ENCODE peak calls at places on chromosomes 2 and 18, in six cellular contexts. Y is omental fat pad, K is AG10803, O is GM06990, I is heart right ventricle, N is IMR-90. T is an unnamed sample.

GRCh38 chr18:9653390-9653789 is 39.0 kb upstream of the PPP4R1 start:
- DNase-seq in Y (no peak), K (no peak), O (no peak), I (peak), N (no peak), T (no peak)

GRCh38 chr2:1788478-1788959 is 44.2 kb upstream of the PXDN start:
- DNase-seq in Y (no peak), K (no peak), O (no peak), I (no peak), N (no peak), T (no peak)

GRCh38 chr2:214014551-214015230 is 396.2 kb upstream of the VWC2L start:
- DNase-seq in Y (no peak), K (no peak), O (no peak), I (no peak), N (peak), T (no peak)

GRCh38 chr2:20452551-20452950 is 5.7 kb downstream of the RHOB start:
- DNase-seq in Y (no peak), K (no peak), O (no peak), I (no peak), N (peak), T (no peak)

GRCh38 chr18:50306944-50307343 is 19.5 kb upstream of the CXXC1 start:
- DNase-seq in Y (no peak), K (peak), O (no peak), I (no peak), N (peak), T (no peak)

GRCh38 chr2:121071058-121071504 is 213.9 kb downstream of the TFCP2L1 start:
- DNase-seq in Y (peak), K (peak), O (no peak), I (peak), N (peak), T (no peak)

GRCh38 chr2:113157108-113157896 is 16.5 kb upstream of the PSD4 start:
- DNase-seq in Y (no peak), K (no peak), O (peak), I (no peak), N (no peak), T (no peak)

GRCh38 chr18:75496151-75496550 is 68.6 kb upstream of the SMIM21 start:
- DNase-seq in Y (no peak), K (no peak), O (no peak), I (no peak), N (no peak), T (no peak)

GRCh38 chr2:189142893-189143759 is 36.4 kb downstream of the COL5A2 start:
- DNase-seq in Y (no peak), K (peak), O (peak), I (no peak), N (peak), T (no peak)

GRCh38 chr18:21315741-21316187 is 73.7 kb downstream of the GREB1L start:
- DNase-seq in Y (no peak), K (peak), O (no peak), I (no peak), N (no peak), T (no peak)

GRCh38 chr2:189350515-189351209 is 90.6 kb upstream of the WDR75 start:
- DNase-seq in Y (no peak), K (peak), O (no peak), I (no peak), N (peak), T (no peak)

GRCh38 chr2:126656311-126657145 is 570 bp downstream of the GYPC start:
- DNase-seq in Y (no peak), K (peak), O (peak), I (peak), N (peak), T (peak)

GRCh38 chr2:176931588-176932563 is 280.7 kb upstream of the HNRNPA3 start:
- DNase-seq in Y (no peak), K (peak), O (peak), I (no peak), N (no peak), T (peak)

GRCh38 chr2:131125195-131125757 is 20.1 kb downstream of the PLEKHB2 start:
- DNase-seq in Y (no peak), K (no peak), O (no peak), I (no peak), N (no peak), T (no peak)

GRCh38 chr2:119196301-119197124 is 27.1 kb upstream of the STEAP3 start:
- DNase-seq in Y (no peak), K (no peak), O (no peak), I (no peak), N (no peak), T (no peak)

GRCh38 chr18:2978626-2979025 is 34.3 kb downstream of the LPIN2 start:
- DNase-seq in Y (no peak), K (peak), O (no peak), I (no peak), N (peak), T (peak)

GRCh38 chr2:18169787-18170175 is 291.3 kb downstream of the KCNS3 start:
- DNase-seq in Y (no peak), K (no peak), O (no peak), I (no peak), N (no peak), T (no peak)

GRCh38 chr18:26867471-26867870 is 2.0 kb upstream of the AQP4 start:
- DNase-seq in Y (no peak), K (no peak), O (no peak), I (no peak), N (no peak), T (no peak)

GRCh38 chr2:131034122-131035051 is 58.9 kb downstream of the FAM168B start:
- DNase-seq in Y (no peak), K (no peak), O (no peak), I (no peak), N (peak), T (no peak)

GRCh38 chr2:71563872-71564271 is 110.5 kb downstream of the DYSF start:
- DNase-seq in Y (no peak), K (peak), O (no peak), I (no peak), N (no peak), T (no peak)

GRCh38 chr18:24195296-24196053 is 56.6 kb downstream of the CABYR start:
- DNase-seq in Y (no peak), K (no peak), O (no peak), I (no peak), N (no peak), T (no peak)

GRCh38 chr2:104430892-104431291 is 423.0 kb upstream of the POU3F3 start:
- DNase-seq in Y (no peak), K (no peak), O (no peak), I (no peak), N (no peak), T (no peak)

GRCh38 chr18:3453540-3454364 is 3.8 kb downstream of the TGIF1 start:
- DNase-seq in Y (no peak), K (peak), O (no peak), I (peak), N (peak), T (no peak)

GRCh38 chr18:79517322-79517721 is 121.6 kb downstream of the NFATC1 start:
- DNase-seq in Y (no peak), K (no peak), O (no peak), I (no peak), N (no peak), T (no peak)

GRCh38 chr2:216044883-216045499 is 31.6 kb upstream of the MREG start:
- DNase-seq in Y (no peak), K (no peak), O (no peak), I (no peak), N (peak), T (no peak)

GRCh38 chr2:161250864-161251436 is 57.3 kb upstream of the PSMD14 start:
- DNase-seq in Y (no peak), K (peak), O (peak), I (no peak), N (peak), T (no peak)

GRCh38 chr2:47403829-47404228 is 873 bp downstream of the MSH2 start:
- DNase-seq in Y (no peak), K (no peak), O (no peak), I (no peak), N (peak), T (no peak)

GRCh38 chr2:160308915-160309314 is 108.8 kb upstream of the ITGB6 start:
- DNase-seq in Y (no peak), K (peak), O (no peak), I (no peak), N (peak), T (no peak)

GRCh38 chr2:88959480-88960204 is 268.2 kb downstream of the RPIA start:
- DNase-seq in Y (no peak), K (peak), O (no peak), I (no peak), N (peak), T (no peak)
- TF ChIP-seq CTCF in Y (no peak), K (no peak), O (no peak), I (no peak), N (no peak), T (no peak)

GRCh38 chr2:134883552-134884293 is 34.9 kb upstream of the CCNT2 start:
- DNase-seq in Y (no peak), K (no peak), O (no peak), I (no peak), N (no peak), T (no peak)
- TF ChIP-seq CTCF in Y (no peak), K (no peak), O (no peak), I (no peak), N (no peak), T (no peak)

GRCh38 chr2:101401906-101402305 is 14.6 kb upstream of the CREG2 start:
- DNase-seq in Y (no peak), K (no peak), O (no peak), I (no peak), N (no peak), T (no peak)
- TF ChIP-seq CTCF in Y (no peak), K (no peak), O (peak), I (no peak), N (no peak), T (no peak)

GRCh38 chr2:85648619-85649018 is 19.4 kb downstream of the SFTPB start:
- DNase-seq in Y (no peak), K (peak), O (no peak), I (no peak), N (peak), T (no peak)
- TF ChIP-seq CTCF in Y (no peak), K (peak), O (peak), I (peak), N (peak), T (peak)

DNA sequence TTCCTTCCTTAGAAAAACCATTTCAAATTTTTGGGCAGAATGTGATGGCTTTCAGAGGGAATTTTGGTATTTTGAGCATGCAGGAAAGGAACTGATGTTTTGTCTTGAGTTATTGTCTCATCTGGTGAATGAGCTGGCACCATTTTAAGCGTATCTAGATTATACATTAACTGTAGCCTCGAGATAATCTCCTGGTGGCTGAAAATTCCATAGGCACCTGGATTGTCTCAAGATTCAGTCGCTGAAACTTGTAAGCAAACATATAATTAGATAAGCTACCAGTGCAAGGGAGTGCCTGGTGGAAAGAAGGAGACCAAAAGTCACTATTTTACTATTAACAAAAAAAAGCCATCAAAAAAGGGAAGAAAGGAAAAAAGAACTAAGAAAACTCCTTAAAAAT is 687.8 kb upstream of the DDX18 start:
- DNase-seq in Y (no peak), K (no peak), O (no peak), I (no peak), N (no peak), T (no peak)
- TF ChIP-seq CTCF in Y (no peak), K (no peak), O (no peak), I (no peak), N (no peak), T (no peak)